ENCODE peak calls at places on chromosomes 12 and 14, in seven cellular contexts. H is H1, O is suprapubic skin, X is sigmoid colon, G is endothelial cell of umbilical vein, E is stomach, V is HepG2. C is an unnamed sample. For H3K9me3, the result is how much of the 10 kb centered on the place peaks cover.

GRCh38 chr14:73782623-73783022 is 68.4 kb upstream of the PNMA1 start:
- DNase-seq in H (no peak), O (peak), X (no peak), G (no peak), E (no peak), V (no peak), C (no peak)

GRCh38 chr12:69415471-69416275 is 54.5 kb upstream of the FRS2 start:
- DNase-seq in H (peak), O (no peak), X (peak), G (peak), E (peak), V (peak), C (peak)

GRCh38 chr12:77746108-77746507 is 84.6 kb upstream of the NAV3 start:
- DNase-seq in H (no peak), O (no peak), X (no peak), G (peak), E (no peak), V (no peak), C (no peak)

GRCh38 chr14:103096387-103096786 is 1.9 kb downstream of the EXOC3L4 start:
- DNase-seq in H (no peak), O (no peak), X (no peak), G (no peak), E (no peak), V (no peak), C (no peak)

GRCh38 chr14:21036746-21037145 is 2.1 kb upstream of the RNASE13 start:
- DNase-seq in H (no peak), O (no peak), X (no peak), G (no peak), E (no peak), V (no peak), C (no peak)

GRCh38 chr14:100076133-100076532 is 10.9 kb downstream of the EVL start:
- DNase-seq in H (peak), O (no peak), X (no peak), G (no peak), E (no peak), V (peak), C (no peak)

GRCh38 chr12:43289412-43289811 is 262.6 kb downstream of the ADAMTS20 start:
- DNase-seq in H (no peak), O (no peak), X (no peak), G (peak), E (no peak), V (no peak), C (no peak)

GRCh38 chr12:19576421-19576925 is 137.2 kb downstream of the AEBP2 start:
- DNase-seq in H (no peak), O (no peak), X (no peak), G (peak), E (no peak), V (no peak), C (no peak)

GRCh38 chr12:131939007-131939406 is 9.9 kb downstream of the PUS1 start:
- DNase-seq in H (no peak), O (peak), X (peak), G (no peak), E (no peak), V (no peak), C (no peak)

GRCh38 chr14:99872786-99873440 is 79.7 kb downstream of the EML1 start:
- DNase-seq in H (peak), O (no peak), X (no peak), G (peak), E (no peak), V (no peak), C (no peak)

GRCh38 chr12:39780527-39781446 is 161.2 kb upstream of the ABCD2 start:
- DNase-seq in H (no peak), O (no peak), X (no peak), G (no peak), E (no peak), V (no peak), C (no peak)

GRCh38 chr12:108360487-108360886 is 21.4 kb upstream of the CMKLR1 start:
- DNase-seq in H (no peak), O (no peak), X (no peak), G (peak), E (no peak), V (no peak), C (no peak)

GRCh38 chr14:95482967-95483842 is 33.2 kb downstream of the SYNE3 start:
- DNase-seq in H (no peak), O (peak), X (peak), G (peak), E (peak), V (peak), C (peak)

GRCh38 chr14:76904740-76905569 is 78.7 kb downstream of the LRRC74A start:
- DNase-seq in H (no peak), O (peak), X (peak), G (peak), E (peak), V (peak), C (peak)

GRCh38 chr14:68685419-68686211 is 107.3 kb downstream of the ZFP36L1 start:
- DNase-seq in H (no peak), O (no peak), X (peak), G (no peak), E (no peak), V (peak), C (no peak)

GRCh38 chr14:80445605-80446004 is 234.3 kb upstream of the DIO2 start:
- DNase-seq in H (no peak), O (no peak), X (no peak), G (no peak), E (no peak), V (no peak), C (no peak)

GRCh38 chr14:100856056-100856950 is 30.4 kb downstream of the MEG3 start:
- DNase-seq in H (no peak), O (no peak), X (no peak), G (no peak), E (no peak), V (no peak), C (no peak)

GRCh38 chr14:53742226-53742607 is 214.4 kb downstream of the BMP4 start:
- DNase-seq in H (peak), O (no peak), X (no peak), G (peak), E (no peak), V (no peak), C (no peak)

GRCh38 chr14:91231446-91231845 is 13.1 kb downstream of the GPR68 start:
- DNase-seq in H (no peak), O (no peak), X (no peak), G (no peak), E (no peak), V (no peak), C (no peak)

GRCh38 chr12:122064034-122064777 is 14.3 kb upstream of the MLXIP start:
- DNase-seq in H (peak), O (peak), X (peak), G (peak), E (peak), V (peak), C (no peak)

GRCh38 chr14:94904636-94905035 is 134.7 kb upstream of the GSC start:
- DNase-seq in H (peak), O (no peak), X (no peak), G (no peak), E (no peak), V (no peak), C (peak)

GRCh38 chr14:51448831-51449665 is 202.7 kb upstream of the FRMD6 start:
- DNase-seq in H (no peak), O (no peak), X (no peak), G (peak), E (no peak), V (no peak), C (no peak)

DNA sequence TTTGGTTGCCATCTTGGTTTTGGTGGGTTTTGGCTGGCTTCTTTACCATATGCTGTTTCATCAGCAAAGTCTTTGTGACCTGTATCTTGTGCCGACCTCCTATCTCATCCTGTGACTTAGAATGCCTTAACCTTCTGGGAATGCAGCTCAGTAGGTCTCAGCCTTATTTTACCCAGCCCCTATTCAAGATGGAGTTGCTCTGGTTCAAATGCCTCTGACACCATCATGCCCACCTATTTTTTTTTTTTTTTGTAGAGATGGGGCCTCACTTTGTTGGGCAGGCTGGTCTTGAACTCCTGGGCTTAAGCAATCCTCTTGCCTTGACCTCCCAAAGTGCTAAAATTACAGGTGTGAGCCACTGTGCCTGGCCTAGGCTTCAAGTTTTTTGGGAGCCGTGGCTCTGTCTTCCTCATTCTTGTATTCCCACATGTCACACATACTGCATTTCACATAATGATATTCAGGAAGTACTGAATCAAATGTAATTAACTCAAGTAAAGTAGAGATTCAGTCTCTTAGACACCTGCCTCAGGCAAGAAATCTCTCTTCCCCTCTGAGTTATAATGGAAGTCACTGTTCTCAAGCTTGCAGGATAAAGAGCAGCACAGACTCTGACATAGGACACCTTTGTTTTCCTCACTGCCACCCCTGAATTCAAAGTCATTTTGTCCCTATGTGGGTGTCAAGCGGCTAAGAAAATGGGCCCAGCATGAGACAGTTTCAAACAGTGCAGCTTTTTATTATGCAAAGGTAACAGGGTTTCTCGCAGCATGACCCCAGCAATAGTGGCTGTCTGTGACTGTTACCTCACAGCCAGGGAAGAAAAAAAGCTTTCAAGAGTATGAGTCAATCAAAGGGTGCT is 159.0 kb downstream of the PTPN11 start:
- DNase-seq in H (peak), O (no peak), X (no peak), G (no peak), E (no peak), V (no peak), C (peak)
- TF ChIP-seq POLR2AphosphoS5 in H (no peak), O (no peak), X (no peak), G (no peak), E (no peak), V (no peak), C (no peak)

GRCh38 chr14:92980866-92981265 is 57.9 kb downstream of the CHGA start:
- DNase-seq in H (no peak), O (no peak), X (no peak), G (no peak), E (no peak), V (no peak), C (no peak)
- H3K9me3 ChIP-seq in H (under half), O (under half), X (under half), G (under half), E (under half), V (under half), C (under half)

GRCh38 chr12:107322063-107322462 is 228.7 kb upstream of the CRY1 start:
- DNase-seq in H (no peak), O (no peak), X (no peak), G (no peak), E (no peak), V (no peak), C (no peak)

GRCh38 chr12:107320929-107321618 is 227.7 kb upstream of the CRY1 start:
- DNase-seq in H (no peak), O (no peak), X (no peak), G (no peak), E (no peak), V (no peak), C (no peak)

GRCh38 chr12:107318804-107319535 is 225.6 kb upstream of the CRY1 start:
- DNase-seq in H (no peak), O (no peak), X (no peak), G (peak), E (no peak), V (no peak), C (no peak)

GRCh38 chr12:107319536-107320030 is 226.2 kb upstream of the CRY1 start:
- DNase-seq in H (no peak), O (no peak), X (no peak), G (no peak), E (no peak), V (no peak), C (no peak)

DNA sequence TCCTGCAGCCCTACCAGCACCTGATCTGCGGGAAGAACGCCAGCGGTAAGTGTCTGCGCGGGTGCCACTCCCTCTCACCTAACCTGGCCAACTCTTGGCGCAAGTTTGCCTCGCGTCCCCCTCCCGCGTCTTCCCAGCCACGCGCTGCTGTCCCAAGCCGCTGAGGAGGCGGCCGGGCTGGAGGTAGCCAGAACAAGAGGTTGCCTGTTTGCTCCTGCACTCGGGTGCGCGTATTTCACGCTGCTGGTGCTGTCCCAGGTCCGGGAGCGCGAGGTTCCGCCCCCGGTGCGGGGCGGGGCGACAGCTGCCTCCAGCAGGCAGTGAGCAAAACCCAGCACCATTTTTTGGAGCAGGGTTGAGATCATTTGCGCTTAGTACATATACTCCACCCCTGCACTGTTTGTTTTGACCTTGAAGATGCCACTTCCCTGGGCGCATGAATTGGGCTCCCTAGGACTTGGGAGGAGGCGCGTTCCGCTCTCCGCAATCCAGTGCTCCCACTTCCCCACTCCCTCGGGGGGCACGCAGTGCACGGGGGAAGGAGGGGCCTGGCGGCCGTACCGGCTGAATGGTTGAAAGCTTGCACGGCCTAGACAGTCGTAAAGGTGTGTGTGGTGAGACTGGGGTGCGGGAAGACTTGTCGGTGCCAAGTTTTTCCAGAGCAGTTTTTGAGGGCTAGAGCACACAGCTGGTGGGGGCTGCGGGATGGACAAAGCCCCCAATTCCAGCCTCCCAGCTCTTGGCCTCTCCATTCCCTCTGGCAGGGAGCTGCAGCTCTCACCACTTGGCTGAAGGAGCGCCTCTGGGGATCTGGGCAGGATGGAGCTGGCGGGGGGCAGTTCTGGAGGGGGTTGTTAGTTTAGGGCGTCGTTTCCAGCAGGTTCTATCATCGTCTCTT is 226.9 kb upstream of the CRY1 start:
- DNase-seq in H (no peak), O (no peak), X (no peak), G (peak), E (no peak), V (peak), C (no peak)
- TF ChIP-seq POLR2AphosphoS5 in H (no peak), O (no peak), X (no peak), G (no peak), E (no peak), V (no peak), C (no peak)

GRCh38 chr14:106874365-106874764 is 1348.0 kb downstream of the TMEM121 start:
- DNase-seq in H (no peak), O (no peak), X (no peak), G (no peak), E (no peak), V (no peak), C (no peak)
- H3K9me3 ChIP-seq in H (half or more), O (under half), X (under half), G (under half), E (under half), V (under half), C (under half)

GRCh38 chr12:114288071-114288470 is 117.9 kb downstream of the TBX5 start:
- DNase-seq in H (no peak), O (no peak), X (no peak), G (no peak), E (no peak), V (no peak), C (no peak)
- TF ChIP-seq POLR2AphosphoS5 in H (no peak), O (no peak), X (no peak), G (no peak), E (no peak), V (no peak), C (no peak)

DNA sequence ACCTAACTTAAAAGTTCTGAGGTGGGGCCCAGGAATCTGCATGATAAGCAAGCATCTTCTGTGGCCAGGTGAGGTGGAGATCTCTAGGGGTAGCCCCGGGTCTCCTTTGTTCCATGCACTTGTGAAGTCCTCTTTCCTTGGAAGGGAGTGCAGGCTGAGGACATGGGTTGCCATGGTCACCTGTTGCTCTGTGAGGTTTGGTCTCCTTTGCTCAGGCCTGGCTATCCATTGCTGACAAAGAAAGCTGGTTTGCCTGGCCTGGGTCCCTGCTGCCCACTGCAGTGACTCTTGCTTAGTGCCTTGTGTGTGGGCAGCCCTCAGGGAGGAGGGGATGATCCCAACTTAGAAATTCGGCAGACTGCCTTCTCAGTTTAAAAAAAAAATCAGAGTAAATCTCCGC is 11.1 kb downstream of the NRXN3 start:
- DNase-seq in H (no peak), O (no peak), X (no peak), G (no peak), E (no peak), V (no peak), C (no peak)
- H3K9me3 ChIP-seq in H (under half), O (under half), X (under half), G (under half), E (under half), V (under half), C (under half)

DNA sequence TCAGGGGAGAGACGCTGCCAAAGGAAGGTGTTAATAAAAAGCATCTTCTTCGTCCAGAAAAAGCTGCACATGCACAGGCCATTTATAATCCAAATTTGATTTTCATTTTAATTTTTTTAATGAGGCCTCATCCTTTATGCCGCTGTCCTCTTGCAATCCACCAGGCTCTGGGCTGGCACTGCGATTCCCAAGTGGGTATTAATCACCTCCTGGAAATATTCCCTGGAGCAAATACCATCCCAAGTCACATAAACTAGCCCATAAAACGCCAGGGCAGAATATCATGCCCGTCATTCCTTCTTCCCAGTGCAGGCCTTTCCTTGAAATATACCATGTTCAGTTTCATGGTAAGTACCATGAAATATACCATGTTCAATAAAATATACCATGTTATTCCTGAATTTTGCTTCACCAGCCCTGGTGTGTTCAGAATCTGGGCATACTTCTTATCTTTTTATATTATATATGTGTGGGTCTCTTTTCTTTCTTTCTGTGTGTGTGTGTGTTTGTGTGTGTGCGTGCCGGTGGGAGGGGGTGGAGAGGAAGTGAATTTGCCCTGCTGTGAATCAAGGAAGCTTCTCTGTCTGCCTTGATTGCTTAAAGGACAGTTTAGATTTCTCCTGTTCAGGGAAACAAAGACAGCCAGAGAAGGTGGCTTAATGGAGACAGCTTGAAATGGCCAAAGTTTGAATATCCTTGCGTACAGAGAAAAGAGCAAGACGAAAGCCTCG is 147.4 kb downstream of the PHETA1 start:
- DNase-seq in H (no peak), O (no peak), X (no peak), G (no peak), E (no peak), V (no peak), C (no peak)
- TF ChIP-seq POLR2AphosphoS5 in H (no peak), O (no peak), X (no peak), G (no peak), E (no peak), V (no peak), C (no peak)

GRCh38 chr12:133181238-133181959 is at the start of gene ZNF268:
- DNase-seq in H (peak), O (peak), X (peak), G (peak), E (peak), V (peak), C (peak)
- H3K9me3 ChIP-seq in H (half or more), O (under half), X (under half), G (under half), E (under half), V (half or more), C (half or more)

GRCh38 chr14:35355981-35356839 is 48.3 kb downstream of the NFKBIA start:
- DNase-seq in H (no peak), O (no peak), X (no peak), G (no peak), E (no peak), V (peak), C (no peak)
- TF ChIP-seq POLR2AphosphoS5 in H (no peak), O (no peak), X (no peak), G (no peak), E (no peak), V (no peak), C (no peak)

GRCh38 chr14:23626946-23627345 is 9.2 kb upstream of the DHRS2 start:
- DNase-seq in H (no peak), O (no peak), X (no peak), G (no peak), E (no peak), V (no peak), C (no peak)
- H3K9me3 ChIP-seq in H (under half), O (under half), X (under half), G (under half), E (under half), V (under half), C (under half)